ENCODE peak calls at places on chromosomes 12 and 14, in ten cellular contexts. G is small intestine; R is neural progenitor cell; Y is testis; X is endothelial cell of umbilical vein; D is CD8-positive, alpha-beta T cell; V is fibroblast of lung; N is breast epithelium; B is PC-9; L is CD8-positive, alpha-beta memory T cell. Z is an unnamed sample.
A peak's percentile ranks its signal among the peaks of the same experiment; 100 is the strongest.

GRCh38 chr12:52370906-52371608 is 3.8 kb upstream of the KRT85 start:
- DNase-seq in G (no peak), R (peak; percentile 25), Y (peak; percentile 82), X (peak; percentile 23), D (no peak), V (peak; percentile 72), N (peak; percentile 62), B (no peak), L (no peak), Z (no peak)

GRCh38 chr12:4717806-4718205 is 2.4 kb upstream of the GALNT8 start:
- DNase-seq in G (no peak), R (no peak), Y (no peak), X (no peak), D (no peak), V (no peak), N (no peak), B (no peak), L (no peak), Z (no peak)

GRCh38 chr14:69268763-69269162 is 8.8 kb downstream of the GALNT16 start:
- DNase-seq in G (no peak), R (no peak), Y (no peak), X (peak; percentile 44), D (no peak), V (no peak), N (no peak), B (no peak), L (no peak), Z (no peak)

GRCh38 chr12:126772171-126772864 is 1494.7 kb upstream of the TMEM132C start:
- DNase-seq in G (peak; percentile 31), R (no peak), Y (no peak), X (no peak), D (peak; percentile 20), V (no peak), N (no peak), B (peak; percentile 98), L (peak; percentile 24), Z (no peak)

GRCh38 chr14:68938515-68939423 is 40.3 kb downstream of the ACTN1 start:
- DNase-seq in G (peak; percentile 71), R (no peak), Y (no peak), X (peak; percentile 78), D (no peak), V (peak; percentile 65), N (no peak), B (no peak), L (no peak), Z (no peak)

GRCh38 chr12:3748620-3749019 is 4.3 kb downstream of the CRACR2A start:
- DNase-seq in G (no peak), R (no peak), Y (no peak), X (no peak), D (no peak), V (no peak), N (peak; percentile 39), B (peak; percentile 3), L (no peak), Z (no peak)

GRCh38 chr12:96108321-96108720 is 72.9 kb upstream of the LTA4H start:
- DNase-seq in G (peak; percentile 67), R (no peak), Y (no peak), X (peak; percentile 82), D (peak; percentile 24), V (no peak), N (no peak), B (no peak), L (no peak), Z (peak; percentile 52)

GRCh38 chr14:68147331-68147730 is 327.8 kb downstream of the RAD51B start:
- DNase-seq in G (no peak), R (no peak), Y (no peak), X (no peak), D (no peak), V (peak; percentile 57), N (no peak), B (no peak), L (no peak), Z (no peak)

GRCh38 chr12:132208153-132208823 is 64.0 kb downstream of the NOC4L start:
- DNase-seq in G (no peak), R (no peak), Y (no peak), X (no peak), D (no peak), V (no peak), N (no peak), B (no peak), L (no peak), Z (no peak)

GRCh38 chr12:132211811-132212210 is 67.6 kb downstream of the NOC4L start:
- DNase-seq in G (no peak), R (no peak), Y (no peak), X (no peak), D (no peak), V (no peak), N (no peak), B (no peak), L (peak; percentile 16), Z (no peak)

GRCh38 chr12:132211326-132211725 is 67.1 kb downstream of the NOC4L start:
- DNase-seq in G (no peak), R (no peak), Y (no peak), X (no peak), D (no peak), V (no peak), N (no peak), B (no peak), L (no peak), Z (no peak)

GRCh38 chr12:132209654-132210222 is 65.5 kb downstream of the NOC4L start:
- DNase-seq in G (no peak), R (no peak), Y (no peak), X (no peak), D (no peak), V (no peak), N (no peak), B (no peak), L (no peak), Z (no peak)

GRCh38 chr12:132210223-132211055 is 66.2 kb downstream of the NOC4L start:
- DNase-seq in G (no peak), R (no peak), Y (no peak), X (no peak), D (no peak), V (no peak), N (peak; percentile 31), B (no peak), L (no peak), Z (peak; percentile 69)
- H3K27ac ChIP-seq in G (no peak overlapping the region), R (no peak overlapping the region), Y (no peak overlapping the region), X (no peak overlapping the region), D (no peak overlapping the region), V (no peak overlapping the region), N (no peak overlapping the region), B (no peak overlapping the region), L (no peak overlapping the region), Z (no peak overlapping the region)

GRCh38 chr12:133135747-133136146 is 5.3 kb downstream of the ZNF10 start:
- DNase-seq in G (no peak), R (no peak), Y (no peak), X (no peak), D (no peak), V (no peak), N (no peak), B (no peak), L (no peak), Z (no peak)

GRCh38 chr12:133129368-133130037 is 571 bp downstream of the ZNF891 start:
- DNase-seq in G (peak; percentile 14), R (no peak), Y (no peak), X (no peak), D (no peak), V (peak; percentile 36), N (no peak), B (no peak), L (no peak), Z (no peak)

GRCh38 chr12:133124674-133125073 is 5.4 kb downstream of the ZNF891 start:
- DNase-seq in G (no peak), R (no peak), Y (no peak), X (no peak), D (no peak), V (no peak), N (no peak), B (no peak), L (no peak), Z (no peak)

GRCh38 chr12:133130808-133131128 is 341 bp downstream of the ZNF10 start:
- DNase-seq in G (no peak), R (no peak), Y (peak; percentile 66), X (no peak), D (no peak), V (no peak), N (peak; percentile 25), B (no peak), L (peak; percentile 15), Z (peak; percentile 23)

DNA sequence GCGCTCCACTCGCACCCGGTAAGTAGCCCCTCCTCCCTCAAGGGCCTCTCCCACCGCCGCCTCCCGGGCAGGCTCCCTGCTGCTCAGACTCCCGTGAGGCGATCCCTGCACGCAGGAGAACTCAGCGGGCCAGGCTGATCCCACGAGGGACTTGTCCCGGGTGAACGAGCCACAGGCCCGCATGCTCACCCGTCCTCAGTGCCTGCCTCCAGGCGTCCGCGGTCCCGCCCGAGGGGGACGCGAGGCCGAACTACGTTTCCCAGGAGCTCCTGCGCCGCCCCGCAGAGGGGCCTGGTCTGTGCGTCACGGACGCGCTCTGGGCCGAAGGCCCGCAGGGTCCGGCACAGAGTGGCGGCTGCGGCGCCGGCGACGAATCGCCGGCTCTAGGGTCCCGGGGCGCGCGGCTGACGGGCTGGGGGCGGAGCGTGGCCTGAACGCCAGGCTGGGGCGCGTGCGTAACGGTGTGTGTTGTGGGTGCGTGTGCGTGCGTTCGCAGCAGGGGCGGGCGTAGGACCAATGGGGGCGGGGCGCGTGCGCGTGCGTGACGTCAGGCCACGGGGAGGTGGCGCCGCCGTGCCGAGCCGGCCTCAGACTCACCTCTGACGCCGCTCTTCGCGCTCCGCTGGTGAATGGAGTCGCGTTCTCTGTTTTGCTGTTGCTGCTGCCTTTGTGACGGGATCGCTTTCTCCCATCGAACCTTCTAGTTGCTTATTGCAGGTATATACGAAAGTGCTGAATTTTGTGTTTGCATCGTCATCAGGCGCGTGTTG is at the start of the genes ZNF10 and ZNF891:
- DNase-seq in G (peak; percentile 94), R (peak; percentile 97), Y (peak; percentile 98), X (peak; percentile 99), D (peak; percentile 97), V (peak; percentile 97), N (peak; percentile 93), B (peak; percentile 79), L (peak; percentile 95), Z (peak; percentile 100)
- H3K9me3 ChIP-seq in G (peaks cover 2% of the 10 kb centered on the region), R (peaks cover 50% of the 10 kb centered on the region), Y (no peaks in the 10 kb centered on the region), X (peaks cover 6% of the 10 kb centered on the region), D (peaks cover 21% of the 10 kb centered on the region), V (no peaks in the 10 kb centered on the region), N (peaks cover 62% of the 10 kb centered on the region), B (peaks cover 39% of the 10 kb centered on the region), L (peaks cover 25% of the 10 kb centered on the region), Z (peaks cover 29% of the 10 kb centered on the region)

GRCh38 chr12:129871991-129872969 is 31.5 kb downstream of the TMEM132D start:
- DNase-seq in G (no peak), R (peak; percentile 87), Y (no peak), X (no peak), D (no peak), V (no peak), N (no peak), B (no peak), L (no peak), Z (no peak)
- H3K4me1 ChIP-seq in G (no peaks in the 10 kb centered on the region), R (peaks cover 38% of the 10 kb centered on the region), Y (no peaks in the 10 kb centered on the region), X (no peaks in the 10 kb centered on the region), D (no peaks in the 10 kb centered on the region), V (no peaks in the 10 kb centered on the region), N (no peaks in the 10 kb centered on the region), B (no peaks in the 10 kb centered on the region), L (no peaks in the 10 kb centered on the region), Z (no peaks in the 10 kb centered on the region)

GRCh38 chr14:77376771-77377501 is at the start of the genes SAMD15 and TMED8:
- DNase-seq in G (peak; percentile 81), R (peak; percentile 93), Y (peak; percentile 92), X (peak; percentile 95), D (peak; percentile 85), V (peak; percentile 84), N (peak; percentile 57), B (peak; percentile 83), L (peak; percentile 78), Z (peak; percentile 88)
- H3K27ac ChIP-seq in G (peak within 1 kb of the TSS; percentile 89), R (peak within 1 kb of the TSS; percentile 48), Y (peak within 1 kb of the TSS; percentile 82), X (peak within 1 kb of the TSS; percentile 71), D (peak within 1 kb of the TSS; percentile 62), V (peak within 1 kb of the TSS; percentile 60), N (peak within 1 kb of the TSS; percentile 91), B (peak within 1 kb of the TSS; percentile 40), L (peak within 1 kb of the TSS; percentile 76), Z (peak within 1 kb of the TSS; percentile 80)